ENCODE peak calls at places on chromosomes 4 and X, in four cellular contexts. U, C, W and P are unnamed samples.
A peak's percentile ranks its signal among the peaks of the same experiment; 100 is the strongest.

GRCh38 chrX:106999002-106999975 is 723 bp downstream of the MORC4 start:
- DNase-seq in U (peak; percentile 28), C (no peak), W (no peak), P (no peak)

GRCh38 chr4:74279716-74280115 is 28.6 kb upstream of the EPGN start:
- DNase-seq in U (no peak), C (no peak), W (no peak), P (no peak)

GRCh38 chr4:85994576-85994975 is 365.3 kb downstream of the MAPK10 start:
- DNase-seq in U (no peak), C (no peak), W (no peak), P (no peak)

GRCh38 chrX:24145340-24146186 is 4.0 kb upstream of the ZFX start:
- DNase-seq in U (peak; percentile 18), C (no peak), W (no peak), P (no peak)

GRCh38 chrX:120452131-120452530 is 17.0 kb downstream of the LAMP2 start:
- DNase-seq in U (peak; percentile 4), C (no peak), W (no peak), P (no peak)

GRCh38 chrX:68832101-68832416 is 3.2 kb downstream of the EFNB1 start:
- DNase-seq in U (no peak), C (no peak), W (no peak), P (no peak)

GRCh38 chr4:138851626-138852443 is 163.7 kb upstream of the NOCT start:
- DNase-seq in U (no peak), C (no peak), W (no peak), P (no peak)

GRCh38 chr4:75376543-75376942 is 137.7 kb downstream of the RCHY1 start:
- DNase-seq in U (no peak), C (no peak), W (no peak), P (no peak)

GRCh38 chrX:12825801-12826200 is 34.6 kb downstream of the PRPS2 start:
- DNase-seq in U (no peak), C (no peak), W (no peak), P (no peak)

GRCh38 chr4:140774956-140775355 is 18.8 kb upstream of the TBC1D9 start:
- DNase-seq in U (no peak), C (no peak), W (no peak), P (no peak)

GRCh38 chrX:47172549-47172948 is 21.1 kb upstream of the UBA1 start:
- DNase-seq in U (no peak), C (no peak), W (no peak), P (no peak)

GRCh38 chrX:55340896-55341433 is 76.2 kb upstream of the PAGE3 start:
- DNase-seq in U (no peak), C (no peak), W (no peak), P (no peak)

GRCh38 chrX:1385251-1385794 is 6.6 kb downstream of the SLC25A6 start:
- DNase-seq in U (no peak), C (no peak), W (no peak), P (no peak)

GRCh38 chr4:56301181-56302076 is 85.9 kb downstream of the AASDH start:
- DNase-seq in U (peak; percentile 67), C (peak; percentile 36), W (peak; percentile 43), P (peak; percentile 50)

GRCh38 chrX:133590703-133591505 is 175.6 kb upstream of the GPC4 start:
- DNase-seq in U (no peak), C (no peak), W (no peak), P (no peak)

GRCh38 chr4:174120446-174121142 is 162.9 kb downstream of the FBXO8 start:
- DNase-seq in U (peak; percentile 62), C (no peak), W (no peak), P (peak; percentile 22)

GRCh38 chr4:1010522-1011021 is 854 bp upstream of the FGFRL1 start:
- DNase-seq in U (no peak), C (no peak), W (no peak), P (no peak)

GRCh38 chr4:1393866-1394265 is 12.4 kb downstream of the NKX1-1 start:
- DNase-seq in U (no peak), C (no peak), W (no peak), P (no peak)

GRCh38 chr4:48093949-48094550 is 40.0 kb downstream of the TXK start:
- DNase-seq in U (no peak), C (peak; percentile 15), W (no peak), P (no peak)

GRCh38 chrX:110142096-110142495 is 139.2 kb downstream of the TMEM164 start:
- DNase-seq in U (no peak), C (no peak), W (no peak), P (no peak)

GRCh38 chr4:56149601-56150000 is 200.9 kb downstream of the CEP135 start:
- DNase-seq in U (no peak), C (no peak), W (no peak), P (no peak)

GRCh38 chrX:50718791-50719190 is 95.2 kb downstream of the SHROOM4 start:
- DNase-seq in U (no peak), C (no peak), W (no peak), P (no peak)

GRCh38 chr4:75939890-75940691 is 722 bp downstream of the NAAA start:
- DNase-seq in U (peak; percentile 55), C (no peak), W (no peak), P (no peak)

GRCh38 chrX:150975655-150976390 is 7.3 kb upstream of the HMGB3 start:
- DNase-seq in U (no peak), C (no peak), W (no peak), P (no peak)

GRCh38 chr4:21896767-21897166 is 51.8 kb downstream of the KCNIP4 start:
- DNase-seq in U (no peak), C (no peak), W (no peak), P (no peak)

GRCh38 chrX:85851418-85851817 is 195.9 kb downstream of the CHM start:
- DNase-seq in U (peak; percentile 14), C (peak; percentile 2), W (no peak), P (no peak)

GRCh38 chrX:57817302-57817701 is 93.0 kb downstream of the ZXDA start:
- DNase-seq in U (no peak), C (no peak), W (no peak), P (no peak)

GRCh38 chr4:187059031-187059430 is 335.4 kb upstream of the FAT1 start:
- DNase-seq in U (no peak), C (no peak), W (no peak), P (no peak)

GRCh38 chr4:43837171-43837570 is 611.4 kb downstream of the KCTD8 start:
- DNase-seq in U (no peak), C (no peak), W (no peak), P (no peak)

GRCh38 chrX:70134116-70134477 is 850 bp downstream of the IGBP1 start:
- DNase-seq in U (peak; percentile 3), C (no peak), W (no peak), P (no peak)

GRCh38 chr4:152356428-152357034 is 179.4 kb downstream of the FBXW7 start:
- DNase-seq in U (peak; percentile 23), C (no peak), W (no peak), P (no peak)

GRCh38 chrX:44816369-44816768 is 27.5 kb upstream of the DUSP21 start:
- DNase-seq in U (no peak), C (no peak), W (no peak), P (no peak)

GRCh38 chr4:153247116-153247490 is 42.9 kb downstream of the TRIM2 start:
- DNase-seq in U (no peak), C (no peak), W (no peak), P (no peak)

GRCh38 chrX:81708506-81708905 is 506.6 kb downstream of the SH3BGRL start:
- DNase-seq in U (no peak), C (no peak), W (no peak), P (no peak)

GRCh38 chr4:183409463-183409862 is 35.0 kb upstream of the CDKN2AIP start:
- DNase-seq in U (peak; percentile 62), C (no peak), W (no peak), P (no peak)

DNA sequence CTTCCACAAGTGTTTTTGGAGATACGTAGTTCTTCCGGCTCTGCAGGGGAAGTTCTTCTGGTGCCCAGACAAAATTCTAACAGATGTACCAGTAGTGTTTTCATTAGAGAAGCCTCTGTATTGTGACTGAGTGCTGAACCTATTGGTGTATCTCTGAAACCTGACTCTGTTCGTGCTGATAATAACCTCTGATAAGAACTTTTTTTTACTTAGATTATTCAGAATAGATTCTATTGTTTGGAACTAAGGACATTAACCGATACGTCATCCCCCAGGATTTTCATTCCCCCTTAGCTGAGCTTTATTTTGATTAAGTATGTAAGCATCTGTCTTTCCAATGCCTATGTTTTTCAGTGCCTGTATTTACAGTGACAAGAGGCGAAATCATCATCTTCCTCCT is 362.9 kb downstream of the PDGFC start:
- DNase-seq in U (no peak), C (no peak), W (no peak), P (no peak)
- TF ChIP-seq SUZ12 in U (no peak), C (no peak), W (no peak), P (no peak)

GRCh38 chrX:65821721-65822496 is 154.5 kb downstream of the MSN start:
- DNase-seq in U (no peak), C (no peak), W (no peak), P (no peak)
- H3K9ac ChIP-seq in U (no peak overlapping the region), C (no peak overlapping the region), W (no peak overlapping the region), P (no peak overlapping the region)

GRCh38 chr4:122584517-122584916 is 36.3 kb downstream of the IL21 start:
- DNase-seq in U (no peak), C (no peak), W (no peak), P (no peak)
- TF ChIP-seq SUZ12 in U (no peak), C (no peak), W (no peak), P (no peak)

GRCh38 chrX:153925387-153925738 is 701 bp downstream of the ARHGAP4 start:
- DNase-seq in U (no peak), C (no peak), W (peak; percentile 51), P (no peak)
- H3K9ac ChIP-seq in U (no peak overlapping the region), C (peak overlapping the region; percentile 53), W (peak overlapping the region; percentile 97), P (peak overlapping the region; percentile 82)

GRCh38 chrX:71622347-71623104 is 4.2 kb upstream of the CXCR3 start:
- DNase-seq in U (peak; percentile 58), C (no peak), W (peak; percentile 68), P (peak; percentile 57)
- TF ChIP-seq SUZ12 in U (no peak), C (no peak), W (no peak), P (no peak)

GRCh38 chr4:55125763-55126541 is 557 bp upstream of the KDR start:
- DNase-seq in U (no peak), C (no peak), W (no peak), P (no peak)
- H3K9ac ChIP-seq in U (no peak overlapping the region), C (peak overlapping the region; percentile 8), W (no peak overlapping the region), P (peak overlapping the region; percentile 70)

GRCh38 chrX:40893251-40893910 is 158.0 kb upstream of the MED14 start:
- DNase-seq in U (no peak), C (no peak), W (no peak), P (no peak)

GRCh38 chrX:40887476-40887875 is 152.1 kb upstream of the MED14 start:
- DNase-seq in U (no peak), C (no peak), W (no peak), P (no peak)

GRCh38 chrX:40895246-40895645 is 159.9 kb upstream of the MED14 start:
- DNase-seq in U (no peak), C (no peak), W (no peak), P (no peak)

GRCh38 chrX:40885984-40886383 is 150.6 kb upstream of the MED14 start:
- DNase-seq in U (no peak), C (no peak), W (no peak), P (no peak)

GRCh38 chrX:40891798-40892197 is 156.5 kb upstream of the MED14 start:
- DNase-seq in U (no peak), C (no peak), W (no peak), P (no peak)
- TF ChIP-seq SUZ12 in U (no peak), C (no peak), W (no peak), P (no peak)